ENCODE peak calls at places on chromosome 14, in five cellular contexts. B, C, A, F and W are unnamed samples.

GRCh38 chr14:69052181-69052601 is 73.1 kb upstream of the ACTN1 start:
- DNase-seq in B (peak; percentile 23), C (no peak), A (no peak), F (no peak), W (no peak)

GRCh38 chr14:61556455-61556854 is 138.9 kb upstream of the HIF1A start:
- DNase-seq in B (no peak), C (no peak), A (no peak), F (no peak), W (no peak)

GRCh38 chr14:94541234-94541975 is 19.8 kb upstream of the SERPINA4 start:
- DNase-seq in B (no peak), C (no peak), A (no peak), F (no peak), W (no peak)

GRCh38 chr14:45868863-45869262 is 615.9 kb upstream of the MIS18BP1 start:
- DNase-seq in B (no peak), C (no peak), A (no peak), F (no peak), W (no peak)

GRCh38 chr14:106268013-106268727 is 741.8 kb downstream of the TMEM121 start:
- DNase-seq in B (no peak), C (no peak), A (no peak), F (peak; percentile 78), W (no peak)

GRCh38 chr14:92986254-92987147 is 63.6 kb downstream of the CHGA start:
- DNase-seq in B (peak; percentile 85), C (peak; percentile 53), A (peak; percentile 81), F (peak; percentile 30), W (no peak)

GRCh38 chr14:57212919-57213318 is 55.8 kb downstream of the EXOC5 start:
- DNase-seq in B (no peak), C (peak; percentile 37), A (no peak), F (no peak), W (no peak)

GRCh38 chr14:105617201-105617777 is 90.9 kb downstream of the TMEM121 start:
- DNase-seq in B (no peak), C (no peak), A (no peak), F (no peak), W (no peak)

GRCh38 chr14:55327179-55327578 is 56.0 kb downstream of the FBXO34 start:
- DNase-seq in B (no peak), C (no peak), A (no peak), F (no peak), W (no peak)

GRCh38 chr14:75369506-75369905 is 58.3 kb upstream of the JDP2 start:
- DNase-seq in B (peak; percentile 40), C (no peak), A (no peak), F (no peak), W (no peak)

GRCh38 chr14:102930138-102930752 is 7.8 kb downstream of the AMN start:
- DNase-seq in B (no peak), C (no peak), A (peak; percentile 30), F (no peak), W (no peak)

GRCh38 chr14:102930753-102931579 is 8.5 kb downstream of the AMN start:
- DNase-seq in B (peak; percentile 55), C (peak; percentile 21), A (peak; percentile 44), F (no peak), W (peak; percentile 45)

GRCh38 chr14:102928412-102929348 is 6.2 kb downstream of the AMN start:
- DNase-seq in B (peak; percentile 48), C (peak; percentile 36), A (peak; percentile 61), F (peak; percentile 89), W (no peak)

GRCh38 chr14:102927878-102928411 is 5.5 kb downstream of the AMN start:
- DNase-seq in B (no peak), C (no peak), A (no peak), F (no peak), W (no peak)

GRCh38 chr14:102929349-102930137 is 7.1 kb downstream of the AMN start:
- DNase-seq in B (no peak), C (no peak), A (no peak), F (no peak), W (no peak)
- H3K4me3 ChIP-seq in B (peak overlapping the region; percentile 46), C (peak overlapping the region; percentile 43), A (no peak overlapping the region), F (no peak overlapping the region), W (no peak overlapping the region)

DNA sequence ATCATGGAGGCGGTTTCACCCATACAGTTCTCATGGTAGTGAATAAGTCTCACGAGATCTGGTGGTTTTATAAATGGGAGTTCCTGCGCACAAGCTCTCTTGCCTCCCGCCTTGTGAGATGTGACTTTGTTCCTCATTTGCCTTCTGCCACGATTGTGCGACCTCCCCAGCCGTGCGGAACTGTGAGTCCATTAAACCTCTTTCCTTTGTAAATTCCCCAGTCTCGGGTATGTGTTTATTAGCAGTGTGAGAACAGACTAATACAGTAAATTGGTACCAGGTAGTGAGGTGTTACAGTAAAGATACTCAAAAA is 8.1 kb upstream of the CCDC88C start:
- DNase-seq in B (no peak), C (no peak), A (no peak), F (no peak), W (no peak)
- H3K4me3 ChIP-seq in B (no peak overlapping the region), C (no peak overlapping the region), A (no peak overlapping the region), F (no peak overlapping the region), W (no peak overlapping the region)

GRCh38 chr14:64763089-64763782 is 59.0 kb downstream of the PLEKHG3 start:
- DNase-seq in B (no peak), C (no peak), A (no peak), F (peak; percentile 32), W (no peak)

GRCh38 chr14:64765740-64766302 is 61.6 kb downstream of the PLEKHG3 start:
- DNase-seq in B (no peak), C (no peak), A (no peak), F (peak; percentile 24), W (no peak)

GRCh38 chr14:64763801-64764511 is 59.7 kb downstream of the PLEKHG3 start:
- DNase-seq in B (peak; percentile 39), C (no peak), A (peak; percentile 68), F (peak; percentile 38), W (no peak)

GRCh38 chr14:64766430-64767151 is 62.4 kb downstream of the PLEKHG3 start:
- DNase-seq in B (no peak), C (peak; percentile 69), A (no peak), F (peak; percentile 38), W (no peak)

DNA sequence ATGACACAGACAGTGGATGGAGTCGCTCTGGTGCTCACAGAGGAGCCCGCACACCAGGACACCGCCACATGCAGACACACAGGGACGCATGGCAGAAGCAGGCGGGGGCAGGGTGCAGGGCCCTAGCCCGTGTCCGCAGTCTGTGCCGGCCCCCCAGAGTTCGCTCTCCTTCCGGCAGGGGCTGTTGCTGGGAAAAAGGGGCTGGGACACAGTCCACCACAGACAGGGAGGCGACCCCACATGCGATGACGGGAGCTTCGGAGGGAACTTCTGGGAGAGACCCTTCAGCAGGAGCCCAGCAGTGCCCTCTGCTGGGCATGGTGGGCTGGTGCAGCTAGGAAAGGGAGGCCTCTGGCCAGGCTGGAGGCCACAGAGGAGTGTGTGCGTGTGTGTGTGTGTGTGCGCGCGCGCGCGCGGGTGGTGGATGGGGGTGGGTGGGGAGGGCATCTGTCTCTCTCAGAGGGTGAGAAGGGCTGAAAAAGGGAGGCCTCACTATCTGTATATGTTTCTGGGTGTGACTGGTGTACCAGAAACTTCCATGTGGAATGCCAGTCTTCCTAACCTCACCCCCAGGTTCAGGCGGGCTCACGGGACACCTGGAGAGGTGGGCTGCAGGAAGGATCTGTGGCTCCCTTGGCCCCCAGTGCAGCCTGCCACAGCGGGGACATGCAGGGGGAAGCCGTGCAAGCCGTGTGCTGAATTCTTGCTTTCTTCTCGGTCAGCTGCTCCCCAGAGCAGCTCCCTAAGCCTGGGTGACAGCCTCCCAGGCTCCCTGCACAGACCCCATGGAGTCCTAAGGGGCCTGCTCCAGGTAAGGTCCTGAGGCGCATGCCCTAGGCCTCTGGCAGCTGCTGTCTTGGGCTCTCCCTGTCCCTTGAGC is 60.7 kb downstream of the PLEKHG3 start:
- DNase-seq in B (peak; percentile 63), C (no peak), A (peak; percentile 90), F (peak; percentile 75), W (no peak)
- H3K4me3 ChIP-seq in B (peak overlapping the region; percentile 42), C (peak overlapping the region; percentile 6), A (peak overlapping the region; percentile 42), F (no peak overlapping the region), W (peak overlapping the region; percentile 14)

GRCh38 chr14:99244299-99244959 is 27.6 kb downstream of the BCL11B start:
- DNase-seq in B (no peak), C (peak; percentile 50), A (no peak), F (no peak), W (no peak)
- H3K4me3 ChIP-seq in B (no peak overlapping the region), C (no peak overlapping the region), A (no peak overlapping the region), F (peak overlapping the region; percentile 70), W (no peak overlapping the region)

GRCh38 chr14:89723930-89724915 is 230.3 kb downstream of the EFCAB11 start:
- DNase-seq in B (no peak), C (no peak), A (peak; percentile 62), F (no peak), W (no peak)
- H3K4me3 ChIP-seq in B (no peak overlapping the region), C (no peak overlapping the region), A (peak overlapping the region; percentile 45), F (peak overlapping the region; percentile 67), W (no peak overlapping the region)

DNA sequence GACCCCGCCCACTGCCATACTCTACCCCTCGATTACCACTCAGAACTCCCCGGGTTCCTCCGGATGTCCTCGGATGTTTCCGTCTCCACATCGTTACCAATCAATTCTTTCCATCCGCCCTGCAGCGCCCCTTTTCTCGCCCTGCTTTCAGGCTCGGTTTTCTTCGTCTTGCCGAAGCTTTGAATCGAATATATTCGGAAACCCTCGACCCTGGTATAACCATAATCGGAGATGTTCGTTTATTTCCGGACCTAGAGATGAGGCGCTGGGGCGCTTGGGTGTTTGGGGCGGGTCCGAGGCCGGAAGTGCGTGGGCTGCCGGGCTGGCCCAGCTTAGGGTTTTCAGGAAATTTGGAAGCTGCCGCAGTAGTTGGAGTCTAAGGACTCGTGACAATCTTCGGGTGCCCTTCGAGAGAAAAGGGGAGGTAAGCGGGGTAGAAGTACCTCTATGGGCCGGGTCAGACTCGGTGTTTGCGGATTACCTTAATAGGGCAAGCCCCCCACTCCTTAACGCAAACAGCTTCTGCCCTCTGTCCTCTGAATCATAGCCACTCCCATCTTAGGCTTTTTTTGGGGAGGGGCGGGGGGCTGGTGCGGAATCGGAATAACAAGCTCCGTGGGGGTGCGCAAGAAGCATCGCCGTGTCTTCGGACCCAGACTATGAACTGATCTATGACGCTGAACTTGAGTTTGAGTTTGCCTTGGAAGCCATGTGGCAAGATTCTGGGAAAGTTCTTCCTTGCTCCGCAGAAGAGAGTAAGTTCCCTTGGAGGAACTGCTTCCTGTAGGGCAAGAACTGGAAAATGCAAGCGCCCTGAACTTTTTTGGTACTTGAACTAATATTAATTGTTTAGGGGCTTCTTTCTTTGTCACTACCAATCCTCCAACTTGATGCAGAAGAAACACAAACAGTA is at the start of gene C14orf119:
- DNase-seq in B (peak; percentile 99), C (peak; percentile 99), A (peak; percentile 100), F (peak; percentile 100), W (peak; percentile 92)
- H3K4me3 ChIP-seq in B (peak within 1 kb of the TSS; percentile 82), C (peak within 1 kb of the TSS; percentile 78), A (peak within 1 kb of the TSS; percentile 96), F (peak within 1 kb of the TSS; percentile 97), W (peak within 1 kb of the TSS; percentile 96)

DNA sequence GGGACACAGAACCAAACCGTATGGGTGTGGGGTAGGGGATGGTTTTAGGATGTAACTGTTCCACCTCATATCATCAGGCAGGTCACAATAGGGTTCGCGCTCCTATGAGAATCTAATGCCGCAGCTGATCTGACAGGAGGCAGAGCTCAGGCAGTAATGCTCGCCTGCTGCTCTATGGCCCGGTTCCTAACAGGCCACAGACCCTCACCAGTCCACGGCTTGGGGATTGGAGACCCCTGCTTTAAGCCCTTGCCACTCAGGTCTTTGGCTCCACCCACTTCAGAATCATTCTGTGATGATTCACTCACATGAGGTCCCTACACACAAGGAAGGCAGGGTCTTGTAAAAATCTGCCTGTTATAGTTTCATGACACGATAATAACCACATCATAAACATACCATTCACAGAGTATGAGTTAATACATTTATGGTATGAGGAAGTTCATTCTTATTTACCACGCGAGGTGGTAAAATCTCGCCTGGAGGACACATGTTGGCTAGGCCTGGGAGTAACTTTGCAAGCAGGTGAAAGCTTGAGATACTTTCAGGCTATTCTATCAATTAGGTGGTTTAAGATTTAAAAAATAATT is 29.0 kb upstream of the MAX start:
- DNase-seq in B (no peak), C (peak; percentile 90), A (peak; percentile 18), F (no peak), W (peak; percentile 34)
- H3K4me3 ChIP-seq in B (no peak overlapping the region), C (no peak overlapping the region), A (no peak overlapping the region), F (no peak overlapping the region), W (no peak overlapping the region)